ENCODE peak calls at places on chromosome 9, in four cellular contexts. Y, G, P and E are unnamed samples.

GRCh38 chr9:82404484-82405280 is 416.1 kb downstream of the SPATA31D1 start:
- DNase-seq in P (no peak), G (no peak), Y (peak; percentile 49), E (no peak)

GRCh38 chr9:88816591-88816990 is 174.7 kb upstream of the S1PR3 start:
- DNase-seq in G (no peak), P (no peak), Y (no peak), E (no peak)

GRCh38 chr9:120526493-120526892 is 53.5 kb downstream of the CDK5RAP2 start:
- DNase-seq in Y (no peak), P (peak; percentile 74), G (no peak), E (no peak)

GRCh38 chr9:24986331-24986730 is 440.6 kb upstream of the IZUMO3 start:
- DNase-seq in Y (no peak), G (no peak), P (no peak), E (no peak)

GRCh38 chr9:91896513-91897121 is 53.4 kb downstream of the ROR2 start:
- DNase-seq in Y (peak; percentile 91), G (no peak), P (peak; percentile 90), E (peak; percentile 11)

GRCh38 chr9:114653556-114654159 is 3.9 kb downstream of the TEX53 start:
- DNase-seq in G (peak; percentile 72), P (peak; percentile 69), Y (peak; percentile 78), E (peak; percentile 25)

GRCh38 chr9:99118782-99119466 is 14.0 kb downstream of the TGFBR1 start:
- DNase-seq in Y (no peak), P (no peak), G (no peak), E (no peak)

GRCh38 chr9:123614503-123615258 is 258.7 kb downstream of the CRB2 start:
- DNase-seq in G (no peak), P (no peak), Y (no peak), E (no peak)

GRCh38 chr9:110615526-110615925 is 36.0 kb upstream of the SVEP1 start:
- DNase-seq in P (no peak), G (no peak), Y (no peak), E (no peak)

GRCh38 chr9:120742951-120743416 is 28.7 kb upstream of the MEGF9 start:
- DNase-seq in Y (peak; percentile 30), G (no peak), P (no peak), E (no peak)

GRCh38 chr9:117771162-117771561 is 67.0 kb downstream of the TLR4 start:
- DNase-seq in Y (no peak), P (no peak), G (no peak), E (peak; percentile 48)

GRCh38 chr9:129888809-129889460 is 53.7 kb downstream of the USP20 start:
- DNase-seq in P (no peak), Y (no peak), G (no peak), E (no peak)

GRCh38 chr9:16213781-16214515 is 656.5 kb downstream of the BNC2 start:
- DNase-seq in G (no peak), P (peak; percentile 81), Y (no peak), E (peak; percentile 87)

GRCh38 chr9:29211681-29212589 is 1638.7 kb upstream of the C9orf72 start:
- DNase-seq in P (peak; percentile 64), G (no peak), Y (peak; percentile 82), E (no peak)

GRCh38 chr9:87441251-87441650 is 56.4 kb upstream of the DAPK1 start:
- DNase-seq in Y (no peak), P (no peak), G (no peak), E (no peak)

GRCh38 chr9:5800969-5801738 is 31.8 kb downstream of the ERMP1 start:
- DNase-seq in P (peak; percentile 33), Y (no peak), G (no peak), E (no peak)

GRCh38 chr9:95092321-95093072 is 225.0 kb downstream of the FANCC start:
- DNase-seq in G (peak; percentile 93), Y (peak; percentile 56), P (peak; percentile 79), E (peak; percentile 96)

GRCh38 chr9:6302417-6302816 is 25.8 kb upstream of the TPD52L3 start:
- DNase-seq in Y (no peak), P (no peak), G (no peak), E (no peak)

GRCh38 chr9:81611664-81612063 is 77.7 kb downstream of the TLE1 start:
- DNase-seq in Y (no peak), P (no peak), G (no peak), E (no peak)

GRCh38 chr9:121598167-121599000 is 53.0 kb upstream of the DAB2IP start:
- DNase-seq in P (peak; percentile 93), Y (no peak), G (no peak), E (peak; percentile 34)

GRCh38 chr9:107422189-107422802 is 67.3 kb downstream of the KLF4 start:
- DNase-seq in G (peak; percentile 75), P (peak; percentile 80), Y (peak; percentile 85), E (peak; percentile 16)

GRCh38 chr9:135067091-135067710 is 20.3 kb upstream of the OLFM1 start:
- DNase-seq in G (no peak), P (no peak), Y (no peak), E (no peak)

GRCh38 chr9:1102010-1102712 is 52.0 kb downstream of the DMRT2 start:
- DNase-seq in Y (no peak), P (no peak), G (no peak), E (no peak)

GRCh38 chr9:4831944-4832343 is 39.2 kb downstream of the RCL1 start:
- DNase-seq in P (no peak), G (no peak), Y (no peak), E (no peak)

GRCh38 chr9:26458054-26458453 is 434.5 kb downstream of the CAAP1 start:
- DNase-seq in P (no peak), Y (no peak), G (no peak), E (no peak)

GRCh38 chr9:109780453-109781033 is 545 bp downstream of the PALM2AKAP2 start:
- DNase-seq in P (peak; percentile 23), Y (no peak), G (no peak), E (no peak)

GRCh38 chr9:130414910-130415746 is 29.6 kb upstream of the ASS1 start:
- DNase-seq in G (no peak), P (no peak), Y (no peak), E (no peak)

GRCh38 chr9:120643096-120643495 is 63.1 kb upstream of the CDK5RAP2 start:
- DNase-seq in G (no peak), Y (no peak), P (no peak), E (no peak)

GRCh38 chr9:5612187-5612535 is 16.7 kb upstream of the RIC1 start:
- DNase-seq in Y (no peak), P (no peak), G (no peak), E (no peak)

GRCh38 chr9:112569186-112569585 is 82.6 kb downstream of the KIAA1958 start:
- DNase-seq in G (no peak), P (no peak), Y (no peak), E (peak; percentile 77)

GRCh38 chr9:75152416-75152815 is 64.1 kb downstream of the OSTF1 start:
- DNase-seq in G (no peak), Y (no peak), P (no peak), E (no peak)

GRCh38 chr9:114236391-114237138 is 81.2 kb downstream of the COL27A1 start:
- DNase-seq in P (no peak), Y (no peak), G (no peak), E (no peak)

GRCh38 chr9:96612105-96612965 is 7.3 kb downstream of the CDC14B start:
- DNase-seq in G (peak; percentile 88), P (peak; percentile 48), Y (peak; percentile 29), E (peak; percentile 81)
- H3K4me3 ChIP-seq in G (peak overlapping the region; percentile 3), P (no peak overlapping the region), Y (no peak overlapping the region), E (peak overlapping the region; percentile 11)

DNA sequence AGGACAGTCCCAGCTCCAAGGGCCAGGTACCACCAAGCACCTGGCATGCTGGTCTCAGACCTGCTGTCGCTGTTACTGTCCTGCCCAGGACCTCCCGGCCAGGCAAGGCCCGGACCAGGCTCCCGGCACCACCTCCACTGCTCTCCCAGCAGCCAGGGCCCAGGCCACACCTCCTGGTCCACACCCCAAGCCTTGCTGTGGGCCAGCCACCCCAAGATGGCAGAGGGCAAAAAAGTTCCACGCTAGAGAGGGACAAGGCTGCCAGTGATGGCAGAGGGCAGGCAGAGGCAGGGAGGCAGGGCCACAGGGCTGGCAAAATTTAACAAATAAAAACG is 1.1 kb downstream of the DNLZ start:
- DNase-seq in P (no peak), Y (no peak), G (no peak), E (no peak)
- H3K4me3 ChIP-seq in P (no peak overlapping the region), Y (no peak overlapping the region), G (no peak overlapping the region), E (peak overlapping the region; percentile 25)

GRCh38 chr9:90801175-90801506 is 478 bp upstream of the SYK start:
- DNase-seq in P (no peak), Y (no peak), G (no peak), E (no peak)
- H3K4me3 ChIP-seq in P (peak overlapping the region; percentile 58), Y (no peak overlapping the region), G (no peak overlapping the region), E (no peak overlapping the region)

GRCh38 chr9:22211588-22212360 is 202.7 kb upstream of the CDKN2B start:
- DNase-seq in Y (no peak), G (peak; percentile 58), P (no peak), E (peak; percentile 80)
- H3K4me3 ChIP-seq in Y (no peak overlapping the region), G (no peak overlapping the region), P (no peak overlapping the region), E (no peak overlapping the region)